ENCODE peak calls at places on chromosomes 13 and 19, in six cellular contexts. B is GM23248, H is endothelial cell of umbilical vein, U is HCT116, G is SK-N-SH, T is PC-3. Z is an unnamed sample.

GRCh38 chr19:3338541-3339181 is 27.7 kb upstream of the NFIC start:
- DNase-seq in T (no peak), G (no peak), U (no peak), B (no peak), H (no peak), Z (peak; percentile 26)

GRCh38 chr13:102693250-102693649 is 1.6 kb downstream of the METTL21C start:
- DNase-seq in G (no peak), U (no peak), H (no peak), T (no peak), B (no peak), Z (no peak)

GRCh38 chr19:22422220-22422619 is at the start of gene ZNF98:
- DNase-seq in B (no peak), H (no peak), T (no peak), G (no peak), U (no peak), Z (peak; percentile 28)

GRCh38 chr19:51020988-51021651 is 1.6 kb upstream of the KLK10 start:
- DNase-seq in U (no peak), H (peak; percentile 67), G (peak; percentile 54), T (peak; percentile 85), B (peak; percentile 69), Z (peak; percentile 70)

GRCh38 chr13:97339989-97340361 is 94.0 kb upstream of the RAP2A start:
- DNase-seq in G (no peak), H (no peak), T (no peak), B (no peak), U (no peak), Z (no peak)

GRCh38 chr13:68063181-68063580 is 833.0 kb upstream of the PCDH9 start:
- DNase-seq in H (no peak), B (no peak), U (no peak), T (no peak), G (no peak), Z (no peak)

GRCh38 chr13:72412481-72412880 is 314.9 kb downstream of the MZT1 start:
- DNase-seq in T (no peak), H (no peak), G (no peak), U (no peak), B (no peak), Z (no peak)

GRCh38 chr13:40665754-40666057 is 735 bp downstream of the FOXO1 start:
- DNase-seq in T (peak; percentile 13), H (no peak), B (peak; percentile 58), G (peak; percentile 65), U (no peak), Z (no peak)

GRCh38 chr13:70016116-70016515 is 91.5 kb upstream of the ATXN8OS start:
- DNase-seq in G (no peak), H (no peak), T (no peak), U (no peak), B (no peak), Z (no peak)

GRCh38 chr13:47800593-47800992 is 200.5 kb downstream of the SUCLA2 start:
- DNase-seq in B (no peak), H (no peak), G (no peak), T (no peak), U (no peak), Z (no peak)

GRCh38 chr19:13152854-13153626 is 2.8 kb downstream of the IER2 start:
- DNase-seq in B (peak; percentile 96), T (peak; percentile 98), G (peak; percentile 92), H (peak; percentile 94), U (peak; percentile 93), Z (peak; percentile 97)

GRCh38 chr19:46716672-46717033 is 261 bp downstream of the PRKD2 start:
- DNase-seq in U (no peak), G (no peak), H (no peak), B (peak; percentile 37), T (no peak), Z (no peak)

GRCh38 chr13:71290963-71291937 is 575.8 kb downstream of the DACH1 start:
- DNase-seq in H (peak; percentile 25), T (peak; percentile 71), U (no peak), B (peak; percentile 33), G (no peak), Z (peak; percentile 19)

GRCh38 chr19:18123819-18124218 is 26.2 kb downstream of the MAST3 start:
- DNase-seq in G (peak; percentile 17), T (no peak), U (no peak), H (no peak), B (no peak), Z (no peak)

GRCh38 chr19:18126097-18126496 is 26.9 kb upstream of the PIK3R2 start:
- DNase-seq in G (no peak), T (no peak), B (no peak), U (no peak), H (no peak), Z (no peak)

GRCh38 chr19:18121166-18121565 is 23.6 kb downstream of the MAST3 start:
- DNase-seq in T (no peak), U (no peak), H (no peak), G (no peak), B (no peak), Z (no peak)

GRCh38 chr19:18122424-18122823 is 24.8 kb downstream of the MAST3 start:
- DNase-seq in T (no peak), B (no peak), G (no peak), H (no peak), U (no peak), Z (no peak)

GRCh38 chr19:18122860-18123795 is 25.6 kb downstream of the MAST3 start:
- DNase-seq in T (no peak), U (no peak), G (no peak), H (no peak), B (no peak), Z (no peak)
- H3K4me2 ChIP-seq in T (no peak overlapping the region), U (no peak overlapping the region), G (no peak overlapping the region), H (no peak overlapping the region), B (no peak overlapping the region), Z (no peak overlapping the region)

DNA sequence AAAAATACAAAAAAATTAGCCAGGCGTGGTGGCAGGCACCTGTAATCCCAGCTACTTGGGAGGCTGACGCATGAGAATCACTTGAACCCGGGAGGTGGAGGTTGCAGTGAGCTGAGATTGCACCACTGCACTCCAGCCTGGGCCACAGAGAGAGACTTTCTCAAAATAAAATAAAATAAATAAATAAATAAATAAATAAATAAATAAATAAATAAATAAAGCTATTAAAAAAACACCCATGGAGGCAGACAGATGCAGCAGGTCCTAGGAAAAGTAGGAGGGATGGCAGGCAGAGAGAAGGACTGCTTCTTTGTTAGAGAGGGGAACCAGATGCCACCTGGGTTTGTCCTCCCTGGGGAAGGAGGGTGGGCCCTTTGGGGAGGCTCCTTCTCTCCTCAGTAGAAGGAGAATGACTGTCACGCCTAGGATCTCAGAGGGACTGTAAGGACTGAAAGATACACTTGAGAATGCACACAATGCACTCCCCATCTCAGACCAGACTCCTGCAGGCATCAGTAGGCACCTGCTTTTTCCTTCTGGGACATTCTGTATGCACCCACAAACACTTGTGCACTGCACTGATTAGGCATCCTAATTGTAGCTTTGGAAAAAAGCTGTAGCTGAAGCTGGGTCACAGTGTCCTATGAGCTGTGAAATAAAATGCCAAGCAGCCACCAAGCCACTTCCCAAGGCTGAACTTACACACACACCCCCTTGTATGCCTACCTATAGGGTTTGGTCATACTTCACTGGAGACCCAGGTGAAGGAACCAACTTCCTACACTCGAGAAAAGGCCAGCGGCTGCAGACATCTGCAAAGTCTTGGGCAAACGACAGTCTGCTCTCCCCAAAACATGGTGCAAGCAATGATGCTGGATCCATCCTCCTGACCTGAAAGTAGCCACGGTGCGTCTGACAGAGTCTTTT is 18.9 kb upstream of the SLC35E1 start:
- DNase-seq in H (no peak), T (no peak), U (no peak), G (no peak), B (no peak), Z (no peak)
- H3K4me2 ChIP-seq in H (no peak overlapping the region), T (no peak overlapping the region), U (no peak overlapping the region), G (no peak overlapping the region), B (no peak overlapping the region), Z (no peak overlapping the region)

GRCh38 chr13:73428137-73428536 is 369.3 kb downstream of the KLF5 start:
- DNase-seq in B (peak; percentile 52), T (peak; percentile 84), H (no peak), G (no peak), U (peak; percentile 81), Z (peak; percentile 70)
- H3K4me2 ChIP-seq in B (no peak overlapping the region), T (peak overlapping the region; percentile 75), H (no peak overlapping the region), G (no peak overlapping the region), U (peak overlapping the region; percentile 52), Z (peak overlapping the region; percentile 16)

DNA sequence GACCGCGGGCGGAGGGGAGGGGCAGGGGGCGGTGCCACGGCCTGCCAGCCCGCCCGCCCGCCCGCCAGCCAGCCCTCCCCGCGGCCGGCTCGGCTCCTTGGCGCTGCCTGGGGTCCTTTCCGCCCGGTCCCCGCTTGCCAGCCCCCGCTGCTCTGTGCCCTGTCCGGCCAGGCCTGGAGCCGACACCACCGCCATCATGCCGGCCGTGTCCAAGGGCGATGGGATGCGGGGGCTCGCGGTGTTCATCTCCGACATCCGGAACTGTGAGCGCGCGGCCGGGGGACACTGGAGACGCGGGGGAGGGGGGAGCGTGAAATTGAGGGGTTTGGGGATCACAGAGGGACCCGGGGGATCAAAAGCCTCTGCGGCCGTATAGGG is at the start of gene AP2A1:
- DNase-seq in T (no peak), H (no peak), G (no peak), U (no peak), B (no peak), Z (no peak)
- H3K4me2 ChIP-seq in T (peak within 1 kb of the TSS; percentile 97), H (peak within 1 kb of the TSS; percentile 93), G (peak within 1 kb of the TSS; percentile 94), U (peak within 1 kb of the TSS; percentile 93), B (peak within 1 kb of the TSS; percentile 94), Z (peak within 1 kb of the TSS; percentile 90)

DNA sequence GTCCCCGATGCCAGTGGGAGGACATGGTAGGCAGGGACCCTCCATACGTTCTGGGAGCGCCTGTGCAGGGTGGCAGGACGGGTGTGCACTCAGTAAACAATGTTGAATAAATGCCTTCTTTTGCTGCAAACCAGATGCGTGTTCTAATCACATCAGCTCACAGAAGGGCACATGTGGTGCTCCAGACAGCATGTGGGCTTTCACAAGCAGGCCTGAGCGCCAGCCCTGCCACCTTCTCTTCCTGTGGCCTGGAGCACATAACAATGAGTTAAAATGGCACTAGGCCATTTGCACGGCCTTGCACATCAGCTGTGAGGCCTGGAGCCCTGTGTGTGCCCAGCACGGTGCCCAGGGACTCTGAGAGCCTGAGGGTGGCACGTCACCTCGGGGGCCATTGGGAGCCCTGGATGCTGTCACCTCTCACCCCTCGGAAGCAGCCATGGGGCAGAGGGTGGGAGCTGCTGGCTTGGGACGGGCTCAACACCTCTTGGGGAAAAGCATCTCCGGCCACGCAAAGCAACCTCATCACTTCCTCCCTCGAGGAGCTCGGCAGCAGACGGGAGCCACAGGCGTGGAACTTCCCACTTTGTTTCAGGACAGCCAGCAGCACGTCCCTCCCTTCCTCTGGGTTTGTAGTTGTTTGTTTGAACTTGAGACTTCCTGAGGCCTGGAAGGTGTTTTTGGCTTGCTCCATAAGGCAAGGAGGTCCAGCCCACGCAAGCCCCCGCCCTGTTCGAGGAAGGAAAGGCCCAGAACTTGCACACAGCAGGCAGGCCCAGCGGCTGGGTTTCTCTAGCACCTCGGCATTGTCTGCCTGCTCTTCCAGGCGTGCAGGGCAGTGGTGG is 9.8 kb downstream of the MCF2L start:
- DNase-seq in T (no peak), U (no peak), H (no peak), B (no peak), G (peak; percentile 65), Z (no peak)
- H3K4me2 ChIP-seq in T (no peak overlapping the region), U (no peak overlapping the region), H (no peak overlapping the region), B (no peak overlapping the region), G (no peak overlapping the region), Z (no peak overlapping the region)

DNA sequence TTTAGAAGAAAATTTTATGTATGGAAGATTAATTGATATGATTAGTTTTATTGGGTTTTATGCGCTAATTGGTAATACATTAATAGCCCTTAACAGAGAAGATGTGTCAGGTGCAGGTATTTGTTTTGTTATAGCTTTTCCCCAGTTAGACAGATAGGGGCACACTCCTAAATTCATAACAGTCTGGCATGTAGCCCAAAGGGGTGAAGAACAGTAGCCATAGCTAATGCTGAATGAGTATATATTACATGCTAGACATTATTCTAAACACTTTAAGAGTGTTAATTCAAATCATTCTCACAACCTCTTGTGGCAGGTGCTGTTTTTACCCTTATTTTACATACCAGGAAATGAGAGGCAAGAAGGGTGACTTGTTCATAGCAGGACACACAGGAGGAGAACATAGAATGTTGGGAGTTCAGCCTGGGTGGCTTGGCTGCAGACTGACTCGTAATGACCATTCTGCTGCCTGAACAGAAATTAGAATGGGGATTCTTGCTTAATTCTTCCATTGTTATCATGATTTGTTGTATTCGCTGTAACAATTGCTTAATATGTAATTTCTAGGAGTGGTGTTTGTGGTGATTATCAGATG is 20.1 kb downstream of the PCCA start:
- DNase-seq in B (peak; percentile 46), H (no peak), G (no peak), T (no peak), U (no peak), Z (no peak)
- H3K4me2 ChIP-seq in B (no peak overlapping the region), H (no peak overlapping the region), G (no peak overlapping the region), T (no peak overlapping the region), U (no peak overlapping the region), Z (no peak overlapping the region)